ENCODE peak calls at places on chromosome 4, in nine cellular contexts. U, X, T, Y, Q, C, H, N and F are unnamed samples.

GRCh38 chr4:8912089-8912455 is 40.4 kb upstream of the HMX1 start:
- DNase-seq in U (peak; percentile 3), X (peak; percentile 7), T (no peak), Y (no peak), Q (no peak), C (no peak), H (no peak), N (no peak), F (no peak)

GRCh38 chr4:1752284-1753041 is 31.1 kb downstream of the TACC3 start:
- DNase-seq in U (no peak), X (no peak), T (no peak), Y (no peak), Q (no peak), C (peak; percentile 29), H (no peak), N (no peak), F (peak; percentile 6)

GRCh38 chr4:47831026-47831689 is 6.7 kb downstream of the CORIN start:
- DNase-seq in U (no peak), X (no peak), T (no peak), Y (no peak), Q (no peak), C (no peak), H (no peak), N (no peak), F (no peak)

GRCh38 chr4:146654976-146655761 is 16.5 kb downstream of the POU4F2 start:
- DNase-seq in U (no peak), X (no peak), T (peak; percentile 14), Y (no peak), Q (no peak), C (no peak), H (no peak), N (no peak), F (peak; percentile 11)

GRCh38 chr4:159248383-159249178 is 145.7 kb downstream of the RAPGEF2 start:
- DNase-seq in U (no peak), X (no peak), T (peak; percentile 82), Y (no peak), Q (peak; percentile 57), C (no peak), H (peak; percentile 31), N (no peak), F (peak; percentile 92)

GRCh38 chr4:10080874-10081606 is 35.6 kb downstream of the WDR1 start:
- DNase-seq in U (peak; percentile 15), X (no peak), T (no peak), Y (no peak), Q (no peak), C (no peak), H (no peak), N (no peak), F (no peak)

GRCh38 chr4:16757080-16757521 is 141.3 kb downstream of the LDB2 start:
- DNase-seq in U (no peak), X (no peak), T (no peak), Y (no peak), Q (no peak), C (no peak), H (no peak), N (no peak), F (peak; percentile 40)

GRCh38 chr4:85496933-85497332 is 22.0 kb downstream of the ARHGAP24 start:
- DNase-seq in U (no peak), X (no peak), T (peak; percentile 83), Y (no peak), Q (no peak), C (no peak), H (peak; percentile 58), N (no peak), F (peak; percentile 94)

GRCh38 chr4:56127698-56128097 is 179.0 kb downstream of the CEP135 start:
- DNase-seq in U (no peak), X (no peak), T (peak; percentile 64), Y (no peak), Q (no peak), C (no peak), H (no peak), N (no peak), F (no peak)

GRCh38 chr4:80694178-80694577 is 336.3 kb upstream of the BMP3 start:
- DNase-seq in U (no peak), X (no peak), T (no peak), Y (no peak), Q (no peak), C (no peak), H (no peak), N (no peak), F (no peak)

GRCh38 chr4:53484911-53485459 is 106.3 kb downstream of the LNX1 start:
- DNase-seq in U (no peak), X (no peak), T (no peak), Y (no peak), Q (no peak), C (no peak), H (no peak), N (no peak), F (no peak)

GRCh38 chr4:4430492-4431195 is 43.7 kb downstream of the NSG1 start:
- DNase-seq in U (no peak), X (no peak), T (peak; percentile 65), Y (peak; percentile 39), Q (peak; percentile 89), C (no peak), H (peak; percentile 68), N (no peak), F (peak; percentile 90)

GRCh38 chr4:79014230-79014629 is 75.0 kb upstream of the PAQR3 start:
- DNase-seq in U (no peak), X (no peak), T (no peak), Y (no peak), Q (no peak), C (no peak), H (no peak), N (no peak), F (no peak)

GRCh38 chr4:101785476-101785875 is 5.1 kb upstream of the BANK1 start:
- DNase-seq in U (no peak), X (no peak), T (no peak), Y (no peak), Q (no peak), C (no peak), H (no peak), N (no peak), F (no peak)

GRCh38 chr4:117692538-117692937 is 341.7 kb upstream of the NDST3 start:
- DNase-seq in U (no peak), X (no peak), T (no peak), Y (no peak), Q (no peak), C (no peak), H (no peak), N (no peak), F (no peak)

GRCh38 chr4:78032446-78032845 is 24.7 kb upstream of the FRAS1 start:
- DNase-seq in U (no peak), X (no peak), T (no peak), Y (no peak), Q (no peak), C (no peak), H (no peak), N (no peak), F (no peak)

GRCh38 chr4:158760866-158761265 is 8.0 kb upstream of the FNIP2 start:
- DNase-seq in U (no peak), X (no peak), T (no peak), Y (no peak), Q (peak; percentile 52), C (no peak), H (no peak), N (no peak), F (peak; percentile 24)

GRCh38 chr4:183182873-183183725 is 84.0 kb downstream of the WWC2 start:
- DNase-seq in U (peak; percentile 26), X (peak; percentile 40), T (peak; percentile 75), Y (peak; percentile 70), Q (peak; percentile 93), C (no peak), H (peak; percentile 41), N (peak; percentile 16), F (peak; percentile 82)

GRCh38 chr4:94533405-94534223 is 81.9 kb downstream of the PDLIM5 start:
- DNase-seq in U (no peak), X (no peak), T (no peak), Y (no peak), Q (no peak), C (no peak), H (no peak), N (no peak), F (no peak)

GRCh38 chr4:127997534-127998388 is 32.6 kb downstream of the ABHD18 start:
- DNase-seq in U (no peak), X (no peak), T (peak; percentile 55), Y (no peak), Q (no peak), C (no peak), H (no peak), N (no peak), F (peak; percentile 57)

GRCh38 chr4:74320559-74321118 is 12.4 kb downstream of the EPGN start:
- DNase-seq in U (no peak), X (no peak), T (peak; percentile 80), Y (peak; percentile 98), Q (peak; percentile 55), C (peak; percentile 55), H (no peak), N (no peak), F (peak; percentile 69)
- TF ChIP-seq CTCF in U (no peak), X (no peak), T (peak; percentile 61), Y (peak; percentile 59), Q (peak; percentile 59), C (no peak), H (peak; percentile 61), N (no peak), F (peak; percentile 59)

GRCh38 chr4:41358626-41359025 is 101.9 kb downstream of the UCHL1 start:
- DNase-seq in U (no peak), X (no peak), T (peak; percentile 18), Y (no peak), Q (no peak), C (no peak), H (no peak), N (no peak), F (no peak)
- H3K4me3 ChIP-seq in U (no peak overlapping the region), X (no peak overlapping the region), T (no peak overlapping the region), Y (no peak overlapping the region), Q (no peak overlapping the region), C (no peak overlapping the region), H (no peak overlapping the region), N (no peak overlapping the region), F (no peak overlapping the region)

GRCh38 chr4:132437117-132437516 is 712.0 kb upstream of the PCDH10 start:
- DNase-seq in U (no peak), X (no peak), T (no peak), Y (no peak), Q (no peak), C (no peak), H (no peak), N (no peak), F (no peak)
- TF ChIP-seq CTCF in U (no peak), X (no peak), T (no peak), Y (no peak), Q (no peak), C (no peak), H (no peak), N (no peak), F (no peak)

GRCh38 chr4:99088485-99089365 is at the start of gene ADH5:
- DNase-seq in U (peak; percentile 88), X (peak; percentile 81), T (peak; percentile 89), Y (peak; percentile 76), Q (peak; percentile 74), C (peak; percentile 75), H (no peak), N (peak; percentile 78), F (peak; percentile 82)

GRCh38 chr4:99087887-99088484 is 602 bp downstream of the ADH5 start:
- DNase-seq in U (peak; percentile 84), X (peak; percentile 89), T (peak; percentile 94), Y (no peak), Q (peak; percentile 47), C (peak; percentile 80), H (peak; percentile 55), N (peak; percentile 81), F (peak; percentile 87)

GRCh38 chr4:99090511-99090910 is 1.9 kb upstream of the ADH5 start:
- DNase-seq in U (no peak), X (no peak), T (peak; percentile 41), Y (no peak), Q (no peak), C (no peak), H (no peak), N (no peak), F (no peak)

GRCh38 chr4:99091174-99091573 is 2.6 kb upstream of the ADH5 start:
- DNase-seq in U (no peak), X (no peak), T (no peak), Y (no peak), Q (no peak), C (no peak), H (no peak), N (no peak), F (no peak)
- H3K4me3 ChIP-seq in U (no peak overlapping the region), X (no peak overlapping the region), T (no peak overlapping the region), Y (no peak overlapping the region), Q (no peak overlapping the region), C (peak overlapping the region; percentile 89), H (peak overlapping the region; percentile 0), N (no peak overlapping the region), F (no peak overlapping the region)